ENCODE peak calls at places on chromosomes 7 and 10, in seven cellular contexts. X is tibial artery; A is activated CD4-positive, alpha-beta T cell treated with anti-CD3 and anti-CD28 coated beads, Interleukin-2, amount 50 U/mL, for 48 hours; O is heart right ventricle; J is NCI-H69; I is nucleus accumbens; W is pons. R is an unnamed sample.

GRCh38 chr7:117667456-117667855 is 187.6 kb downstream of the CFTR start:
- DNase-seq in O (no peak), X (no peak), J (no peak), A (no peak), I (no peak), W (no peak), R (no peak)

GRCh38 chr10:97412891-97413304 is 11.8 kb upstream of the RRP12 start:
- DNase-seq in O (no peak), J (no peak), W (no peak), I (no peak), X (no peak), A (peak), R (no peak)

GRCh38 chr10:14603539-14604102 is 171.1 kb downstream of the FAM107B start:
- DNase-seq in I (no peak), X (no peak), A (no peak), W (no peak), O (no peak), J (peak), R (no peak)

GRCh38 chr10:44306147-44306710 is 78.7 kb downstream of the CXCL12 start:
- DNase-seq in X (no peak), A (no peak), I (no peak), J (no peak), W (no peak), O (no peak), R (no peak)

GRCh38 chr10:62426086-62426485 is 51.9 kb downstream of the ZNF365 start:
- DNase-seq in X (no peak), A (peak), O (no peak), J (no peak), W (no peak), I (no peak), R (no peak)

GRCh38 chr10:22770270-22770669 is 55.9 kb upstream of the PIP4K2A start:
- DNase-seq in I (no peak), J (no peak), W (no peak), O (no peak), X (no peak), A (no peak), R (no peak)

GRCh38 chr10:92720306-92721165 is 30.8 kb downstream of the HHEX start:
- DNase-seq in J (peak), O (no peak), A (no peak), X (no peak), W (no peak), I (no peak), R (no peak)

GRCh38 chr7:542935-543789 is 23.5 kb upstream of the PDGFA start:
- DNase-seq in W (no peak), X (peak), I (no peak), J (no peak), O (no peak), A (peak), R (no peak)

GRCh38 chr7:36346260-36346831 is 43.3 kb upstream of the ANLN start:
- DNase-seq in X (no peak), O (no peak), A (no peak), J (no peak), W (no peak), I (no peak), R (no peak)

GRCh38 chr7:36103837-36104561 is 49.1 kb upstream of the EEPD1 start:
- DNase-seq in J (no peak), W (no peak), X (no peak), A (no peak), O (no peak), I (no peak), R (no peak)

GRCh38 chr10:60733826-60734225 is 44.5 kb upstream of the CDK1 start:
- DNase-seq in I (no peak), J (no peak), O (no peak), X (no peak), A (no peak), W (no peak), R (no peak)

GRCh38 chr7:17774248-17774647 is 166.0 kb downstream of the SNX13 start:
- DNase-seq in I (no peak), O (peak), W (no peak), J (peak), X (no peak), A (no peak), R (no peak)

GRCh38 chr7:94395141-94396041 is 696 bp downstream of the COL1A2 start:
- DNase-seq in A (no peak), O (peak), J (peak), W (peak), I (no peak), X (peak), R (no peak)

GRCh38 chr7:151374139-151374538 is 32.5 kb downstream of the NUB1 start:
- DNase-seq in W (no peak), J (no peak), I (no peak), O (no peak), X (no peak), A (no peak), R (no peak)

GRCh38 chr7:36475371-36475770 is 85.7 kb downstream of the ANLN start:
- DNase-seq in J (no peak), I (no peak), O (no peak), W (no peak), A (peak), X (no peak), R (no peak)

GRCh38 chr10:83606275-83606674 is 533.0 kb upstream of the GHITM start:
- DNase-seq in A (no peak), O (no peak), J (peak), I (no peak), X (no peak), W (no peak), R (no peak)

GRCh38 chr7:42661312-42661711 is 250.6 kb downstream of the C7orf25 start:
- DNase-seq in W (no peak), I (no peak), X (no peak), J (no peak), A (no peak), O (no peak), R (no peak)

GRCh38 chr7:96121752-96122151 is 200.1 kb downstream of the SLC25A13 start:
- DNase-seq in W (no peak), O (no peak), J (peak), X (no peak), A (no peak), I (no peak), R (no peak)

GRCh38 chr7:126574276-126574675 is 678.5 kb downstream of the GRM8 start:
- DNase-seq in W (no peak), I (no peak), X (no peak), J (peak), A (no peak), O (no peak), R (no peak)

GRCh38 chr10:63562857-63563256 is 41.7 kb downstream of the REEP3 start:
- DNase-seq in X (no peak), O (no peak), A (no peak), I (no peak), J (no peak), W (no peak), R (no peak)

GRCh38 chr7:94449151-94449725 is 54.5 kb downstream of the COL1A2 start:
- DNase-seq in J (peak), I (no peak), W (peak), X (no peak), O (no peak), A (no peak), R (no peak)

GRCh38 chr7:67438174-67438837 is 441.7 kb downstream of the TYW1 start:
- DNase-seq in X (no peak), O (no peak), W (no peak), I (no peak), J (peak), A (no peak), R (no peak)

GRCh38 chr7:33650828-33651227 is 254.5 kb upstream of the BMPER start:
- DNase-seq in O (no peak), A (no peak), J (no peak), I (no peak), W (no peak), X (no peak), R (no peak)

GRCh38 chr10:32055478-32056135 is 618 bp downstream of the KIF5B start:
- DNase-seq in W (peak), O (peak), X (peak), J (peak), A (peak), I (peak), R (peak)

GRCh38 chr7:67137464-67137863 is 140.8 kb downstream of the TYW1 start:
- DNase-seq in W (no peak), I (no peak), O (no peak), X (no peak), A (no peak), J (no peak), R (no peak)

GRCh38 chr10:4632757-4633156 is 193.2 kb upstream of the AKR1E2 start:
- DNase-seq in J (no peak), O (no peak), X (no peak), W (no peak), A (no peak), I (no peak), R (no peak)

GRCh38 chr10:118957966-118958365 is 71.5 kb upstream of the NANOS1 start:
- DNase-seq in I (no peak), A (no peak), O (no peak), X (no peak), J (no peak), W (no peak), R (no peak)

GRCh38 chr10:92813979-92814378 is 34.3 kb upstream of the EXOC6 start:
- DNase-seq in O (no peak), A (no peak), J (no peak), X (no peak), W (no peak), I (no peak), R (no peak)